ENCODE peak calls at places on chromosome 5, in eight cellular contexts. Y, R, A, B, I, T, P and K are unnamed samples.

GRCh38 chr5:172903790-172904189 is 55.4 kb upstream of the RPL26L1 start:
- DNase-seq in R (no peak), Y (peak), A (no peak), B (peak), I (no peak), P (peak), T (peak), K (no peak)

GRCh38 chr5:168234133-168234532 is 57.3 kb upstream of the WWC1 start:
- DNase-seq in A (no peak), Y (no peak), R (no peak), I (no peak), T (no peak), P (no peak), B (no peak), K (no peak)

GRCh38 chr5:172680921-172681320 is 39.9 kb downstream of the NEURL1B start:
- DNase-seq in Y (no peak), P (no peak), I (no peak), R (no peak), T (no peak), A (no peak), B (no peak), K (no peak)

GRCh38 chr5:92678576-92679105 is 902.4 kb downstream of the NR2F1-AS1 start:
- DNase-seq in I (no peak), R (no peak), T (peak), A (no peak), B (peak), Y (no peak), P (no peak), K (no peak)

GRCh38 chr5:158700231-158700996 is 399.3 kb downstream of the EBF1 start:
- DNase-seq in A (no peak), T (no peak), I (no peak), P (no peak), Y (no peak), B (peak), R (no peak), K (no peak)

GRCh38 chr5:9361835-9362234 is 184.0 kb downstream of the SEMA5A start:
- DNase-seq in T (peak), A (no peak), Y (no peak), P (peak), R (peak), I (peak), B (peak), K (peak)

GRCh38 chr5:157294692-157295091 is 28.8 kb downstream of the CYFIP2 start:
- DNase-seq in Y (no peak), T (no peak), B (no peak), I (no peak), R (no peak), A (no peak), P (no peak), K (no peak)

GRCh38 chr5:150473673-150474358 is 24.3 kb upstream of the RPS14 start:
- DNase-seq in I (peak), B (no peak), A (no peak), Y (peak), T (peak), P (no peak), R (no peak), K (no peak)

GRCh38 chr5:56612759-56613158 is 202.6 kb upstream of the MAP3K1 start:
- DNase-seq in A (no peak), R (no peak), I (no peak), Y (no peak), P (no peak), T (no peak), B (no peak), K (no peak)

GRCh38 chr5:10323588-10324488 is 16.1 kb upstream of the CMBL start:
- DNase-seq in T (no peak), P (no peak), I (no peak), B (no peak), Y (peak), R (no peak), A (no peak), K (no peak)

GRCh38 chr5:151082274-151082902 is 1.6 kb upstream of the TNIP1 start:
- DNase-seq in I (peak), T (peak), Y (no peak), A (peak), B (no peak), R (no peak), P (no peak), K (no peak)

GRCh38 chr5:7904170-7904569 is 35.2 kb downstream of the MTRR start:
- DNase-seq in A (no peak), R (no peak), P (no peak), I (no peak), B (peak), T (peak), Y (peak), K (no peak)

GRCh38 chr5:132807163-132807838 is 5.8 kb upstream of the SOWAHA start:
- DNase-seq in P (no peak), A (peak), B (no peak), R (no peak), I (peak), Y (no peak), T (peak), K (peak)

DNA sequence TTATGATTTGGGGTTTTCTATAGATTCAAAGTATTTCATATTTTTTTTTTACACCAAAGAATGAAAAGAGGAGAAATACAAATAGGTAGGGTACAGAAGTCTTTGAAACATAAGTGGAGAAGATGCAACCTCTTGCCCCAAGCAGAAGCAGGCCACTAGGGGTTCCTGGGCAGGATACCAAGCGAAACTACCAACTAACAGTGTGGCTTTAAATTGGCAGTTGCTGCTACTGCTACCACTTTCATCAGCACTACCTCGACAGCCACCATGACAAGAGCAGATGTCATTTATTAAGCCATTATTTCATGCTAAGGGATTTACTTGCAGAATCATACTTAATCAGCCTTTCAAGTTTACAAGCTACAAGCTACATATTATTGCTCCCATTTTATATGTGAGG is 288.1 kb downstream of the NR3C1 start:
- DNase-seq in Y (no peak), B (no peak), T (no peak), A (no peak), I (no peak), R (no peak), P (no peak), K (no peak)
- TF ChIP-seq CTCF in Y (no peak), B (no peak), T (no peak), A (no peak), I (no peak), R (no peak), P (no peak), K (no peak)

DNA sequence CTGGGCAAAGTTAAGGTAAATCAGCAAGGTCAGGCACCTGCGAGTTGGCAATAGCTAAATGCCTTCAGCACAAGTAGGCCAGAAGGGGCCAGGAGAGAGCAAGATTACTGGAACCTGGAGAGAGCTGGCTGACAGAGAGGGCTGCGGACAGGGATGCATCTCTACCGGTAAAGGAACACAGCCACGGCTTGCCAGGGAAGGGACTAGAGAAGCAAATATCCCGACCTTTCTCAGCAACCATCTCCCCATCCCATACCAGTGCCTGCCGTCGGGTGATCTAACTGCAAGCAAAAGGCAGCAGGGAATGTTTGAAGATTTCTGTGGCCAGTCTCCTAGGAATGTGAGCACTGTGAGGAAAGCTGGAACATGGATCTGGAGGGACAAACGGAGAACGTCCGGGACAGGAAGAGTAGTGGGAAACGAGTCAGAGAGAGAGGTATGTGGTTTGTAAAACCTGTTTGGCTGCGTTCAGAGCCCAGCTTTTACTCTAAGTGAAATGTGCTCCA is 15.9 kb upstream of the ABLIM3 start:
- DNase-seq in T (no peak), R (no peak), A (no peak), Y (no peak), I (peak), P (no peak), B (no peak), K (no peak)
- TF ChIP-seq CTCF in T (no peak), R (peak), A (no peak), Y (peak), I (no peak), P (no peak), B (no peak), K (peak)

DNA sequence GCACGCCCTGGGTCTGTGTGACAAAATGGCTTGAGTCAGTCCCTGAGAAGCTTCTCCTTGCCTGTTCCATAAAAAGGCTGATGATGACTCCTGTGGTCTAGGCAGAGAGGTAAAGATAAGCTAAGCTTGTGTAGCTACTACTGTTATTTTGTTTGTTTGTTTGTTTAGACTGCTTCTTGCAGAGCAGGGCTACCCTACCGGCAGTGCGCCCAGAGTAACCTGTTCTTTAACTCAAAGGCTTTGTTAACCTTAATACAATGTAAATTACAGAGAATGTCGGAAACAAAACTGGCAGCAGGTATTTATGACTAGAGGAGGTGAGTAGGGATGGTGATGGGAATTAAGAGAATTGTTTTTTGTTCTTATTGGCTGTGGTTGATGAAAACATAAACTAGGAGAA is 87.6 kb downstream of the F2RL2 start:
- DNase-seq in A (no peak), B (no peak), P (no peak), I (no peak), R (no peak), T (no peak), Y (no peak), K (no peak)
- TF ChIP-seq CTCF in A (no peak), B (no peak), P (no peak), I (no peak), R (no peak), T (no peak), Y (no peak), K (no peak)

DNA sequence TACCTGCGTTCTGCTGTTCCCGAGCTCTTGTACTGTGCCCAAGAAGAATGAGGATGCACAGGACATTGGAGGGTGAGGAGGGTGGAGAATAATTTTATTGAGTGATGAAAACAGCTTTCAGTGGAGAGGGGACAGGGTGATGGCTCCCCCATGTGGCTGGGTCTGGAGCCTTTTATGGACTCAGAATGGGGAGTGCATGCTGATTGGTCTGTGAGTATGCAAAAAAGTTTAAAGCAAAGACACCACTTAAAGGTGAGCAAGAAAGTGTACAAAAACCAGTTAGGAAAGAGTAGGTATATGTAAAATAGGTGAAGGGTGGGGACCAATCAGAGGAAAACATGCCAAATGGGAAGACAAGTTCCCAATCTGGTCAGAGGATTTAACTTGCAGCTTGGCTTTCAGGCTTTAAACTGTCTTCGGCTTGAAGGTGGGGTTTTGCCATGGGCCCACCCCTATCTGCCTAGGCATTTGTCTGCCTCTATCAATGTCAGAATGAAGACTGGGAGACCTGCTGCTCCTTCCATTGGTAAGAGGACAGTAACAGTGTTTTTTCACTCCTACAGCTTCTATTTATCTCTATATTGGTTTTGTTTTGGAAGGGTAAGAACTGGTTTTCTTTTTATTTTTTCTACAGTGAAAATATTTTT is 118.0 kb upstream of the RAI14 start:
- DNase-seq in Y (no peak), B (peak), R (no peak), A (no peak), T (no peak), I (no peak), P (no peak), K (no peak)
- TF ChIP-seq CTCF in Y (no peak), B (peak), R (no peak), A (peak), T (peak), I (no peak), P (no peak), K (no peak)

GRCh38 chr5:52582313-52582712 is 205.4 kb upstream of the ITGA1 start:
- DNase-seq in R (no peak), Y (no peak), P (no peak), T (peak), I (peak), A (no peak), B (no peak), K (no peak)
- TF ChIP-seq CTCF in R (no peak), Y (no peak), P (no peak), T (no peak), I (no peak), A (no peak), B (no peak), K (no peak)